ENCODE peak calls at places on chromosomes 13 and 19, in five cellular contexts. One of them, this sample, is unnamed.

GRCh38 chr13:103312467-103312866 is 246.2 kb upstream of the SLC10A2 start:
- ATAC-seq in K562: no peak
- ATAC-seq in naive thymus-derived CD8-positive, alpha-beta T cell: no peak
- ATAC-seq in sciatic nerve: no peak
- ATAC-seq in right cardiac atrium: no peak
- ATAC-seq in this sample: no peak

GRCh38 chr19:28508666-28509065 is 704.3 kb downstream of the UQCRFS1 start:
- ATAC-seq in naive thymus-derived CD8-positive, alpha-beta T cell: no peak
- ATAC-seq in sciatic nerve: no peak
- ATAC-seq in K562: no peak
- ATAC-seq in right cardiac atrium: no peak
- ATAC-seq in this sample: no peak

GRCh38 chr19:34260771-34261173 is 6.4 kb downstream of the GARRE1 start:
- ATAC-seq in K562: peak; percentile 70
- ATAC-seq in naive thymus-derived CD8-positive, alpha-beta T cell: no peak
- ATAC-seq in right cardiac atrium: peak; percentile 33
- ATAC-seq in sciatic nerve: peak; percentile 40
- ATAC-seq in this sample: no peak

GRCh38 chr13:25857830-25858229 is 194.0 kb downstream of the SHISA2 start:
- ATAC-seq in right cardiac atrium: no peak
- ATAC-seq in sciatic nerve: no peak
- ATAC-seq in naive thymus-derived CD8-positive, alpha-beta T cell: no peak
- ATAC-seq in K562: no peak
- ATAC-seq in this sample: no peak

GRCh38 chr13:46571189-46571901 is 18.4 kb downstream of the LRCH1 start:
- ATAC-seq in naive thymus-derived CD8-positive, alpha-beta T cell: no peak
- ATAC-seq in sciatic nerve: no peak
- ATAC-seq in K562: no peak
- ATAC-seq in right cardiac atrium: peak; percentile 71
- ATAC-seq in this sample: peak; percentile 38

GRCh38 chr13:113393572-113394503 is 29.9 kb upstream of the GRTP1 start:
- ATAC-seq in K562: peak; percentile 97
- ATAC-seq in sciatic nerve: peak; percentile 88
- ATAC-seq in right cardiac atrium: peak; percentile 92
- ATAC-seq in naive thymus-derived CD8-positive, alpha-beta T cell: peak; percentile 95
- ATAC-seq in this sample: peak; percentile 94

GRCh38 chr19:33298146-33298911 is 4.0 kb downstream of the CEBPA start:
- ATAC-seq in right cardiac atrium: no peak
- ATAC-seq in sciatic nerve: no peak
- ATAC-seq in K562: no peak
- ATAC-seq in naive thymus-derived CD8-positive, alpha-beta T cell: no peak
- ATAC-seq in this sample: no peak

GRCh38 chr13:101291647-101292515 is 124.4 kb downstream of the NALCN start:
- ATAC-seq in right cardiac atrium: no peak
- ATAC-seq in K562: no peak
- ATAC-seq in sciatic nerve: no peak
- ATAC-seq in naive thymus-derived CD8-positive, alpha-beta T cell: no peak
- ATAC-seq in this sample: no peak

GRCh38 chr13:97274782-97275252 is 52.7 kb downstream of the MBNL2 start:
- ATAC-seq in right cardiac atrium: no peak
- ATAC-seq in K562: no peak
- ATAC-seq in sciatic nerve: no peak
- ATAC-seq in naive thymus-derived CD8-positive, alpha-beta T cell: no peak
- ATAC-seq in this sample: peak; percentile 14

GRCh38 chr13:22143671-22144070 is 472.8 kb downstream of the FGF9 start:
- ATAC-seq in K562: no peak
- ATAC-seq in naive thymus-derived CD8-positive, alpha-beta T cell: no peak
- ATAC-seq in right cardiac atrium: no peak
- ATAC-seq in sciatic nerve: no peak
- ATAC-seq in this sample: no peak

GRCh38 chr13:76672422-76672821 is 213.8 kb downstream of the KCTD12 start:
- ATAC-seq in sciatic nerve: no peak
- ATAC-seq in right cardiac atrium: peak; percentile 35
- ATAC-seq in K562: no peak
- ATAC-seq in naive thymus-derived CD8-positive, alpha-beta T cell: no peak
- ATAC-seq in this sample: no peak

GRCh38 chr13:111505175-111505777 is 184.8 kb downstream of the TEX29 start:
- ATAC-seq in naive thymus-derived CD8-positive, alpha-beta T cell: no peak
- ATAC-seq in sciatic nerve: no peak
- ATAC-seq in K562: peak; percentile 93
- ATAC-seq in right cardiac atrium: no peak
- ATAC-seq in this sample: no peak

GRCh38 chr19:35360880-35361420 is 2.7 kb downstream of the FFAR3 start:
- ATAC-seq in K562: no peak
- ATAC-seq in naive thymus-derived CD8-positive, alpha-beta T cell: no peak
- ATAC-seq in right cardiac atrium: no peak
- ATAC-seq in sciatic nerve: no peak
- ATAC-seq in this sample: no peak

GRCh38 chr19:46736544-46737274 is 9.1 kb upstream of the FKRP start:
- ATAC-seq in K562: peak; percentile 85
- ATAC-seq in naive thymus-derived CD8-positive, alpha-beta T cell: no peak
- ATAC-seq in right cardiac atrium: peak; percentile 54
- ATAC-seq in sciatic nerve: peak; percentile 54
- ATAC-seq in this sample: no peak

GRCh38 chr19:5143471-5144411 is 174.8 kb downstream of the KDM4B start:
- ATAC-seq in naive thymus-derived CD8-positive, alpha-beta T cell: peak; percentile 39
- ATAC-seq in right cardiac atrium: peak; percentile 10
- ATAC-seq in sciatic nerve: no peak
- ATAC-seq in K562: no peak
- ATAC-seq in this sample: no peak

GRCh38 chr13:26978081-26978860 is 193.3 kb downstream of the USP12 start:
- ATAC-seq in sciatic nerve: no peak
- ATAC-seq in K562: no peak
- ATAC-seq in naive thymus-derived CD8-positive, alpha-beta T cell: no peak
- ATAC-seq in right cardiac atrium: peak; percentile 43
- ATAC-seq in this sample: no peak

GRCh38 chr19:16170134-16170533 is 3.2 kb downstream of the CIB3 start:
- ATAC-seq in K562: no peak
- ATAC-seq in naive thymus-derived CD8-positive, alpha-beta T cell: no peak
- ATAC-seq in right cardiac atrium: no peak
- ATAC-seq in sciatic nerve: no peak
- ATAC-seq in this sample: no peak

GRCh38 chr19:42175952-42176648 is 41.4 kb downstream of the DEDD2 start:
- ATAC-seq in sciatic nerve: peak; percentile 68
- ATAC-seq in K562: no peak
- ATAC-seq in right cardiac atrium: no peak
- ATAC-seq in naive thymus-derived CD8-positive, alpha-beta T cell: peak; percentile 43
- ATAC-seq in this sample: peak; percentile 37

GRCh38 chr13:32495429-32495828 is 43.2 kb downstream of the N4BP2L2 start:
- ATAC-seq in K562: no peak
- ATAC-seq in naive thymus-derived CD8-positive, alpha-beta T cell: no peak
- ATAC-seq in sciatic nerve: peak; percentile 26
- ATAC-seq in right cardiac atrium: no peak
- ATAC-seq in this sample: no peak

GRCh38 chr19:48292798-48293197 is 22.9 kb downstream of the ZNF114 start:
- ATAC-seq in naive thymus-derived CD8-positive, alpha-beta T cell: no peak
- ATAC-seq in sciatic nerve: no peak
- ATAC-seq in K562: no peak
- ATAC-seq in right cardiac atrium: no peak
- ATAC-seq in this sample: no peak

GRCh38 chr13:89267734-89268133 is 1596.6 kb downstream of the SLITRK5 start:
- ATAC-seq in right cardiac atrium: no peak
- ATAC-seq in naive thymus-derived CD8-positive, alpha-beta T cell: no peak
- ATAC-seq in sciatic nerve: no peak
- ATAC-seq in K562: no peak
- ATAC-seq in this sample: no peak

GRCh38 chr13:64347662-64348061 is 2882.5 kb downstream of the PCDH9 start:
- ATAC-seq in K562: no peak
- ATAC-seq in naive thymus-derived CD8-positive, alpha-beta T cell: no peak
- ATAC-seq in right cardiac atrium: no peak
- ATAC-seq in sciatic nerve: no peak
- ATAC-seq in this sample: no peak

GRCh38 chr19:50204811-50205675 is 1.6 kb downstream of the MYH14 start:
- ATAC-seq in naive thymus-derived CD8-positive, alpha-beta T cell: no peak
- ATAC-seq in K562: peak; percentile 73
- ATAC-seq in sciatic nerve: peak; percentile 25
- ATAC-seq in right cardiac atrium: peak; percentile 52
- ATAC-seq in this sample: no peak

GRCh38 chr13:40562975-40563349 is 103.5 kb downstream of the FOXO1 start:
- ATAC-seq in K562: no peak
- ATAC-seq in naive thymus-derived CD8-positive, alpha-beta T cell: peak; percentile 24
- ATAC-seq in sciatic nerve: peak; percentile 8
- ATAC-seq in right cardiac atrium: peak; percentile 11
- ATAC-seq in this sample: no peak

GRCh38 chr13:106533101-106533939 is 2.1 kb downstream of the EFNB2 start:
- ATAC-seq in sciatic nerve: peak; percentile 83
- ATAC-seq in K562: no peak
- ATAC-seq in naive thymus-derived CD8-positive, alpha-beta T cell: no peak
- ATAC-seq in right cardiac atrium: peak; percentile 69
- ATAC-seq in this sample: peak; percentile 66

GRCh38 chr13:35957174-35957867 is 173.9 kb downstream of the DCLK1 start:
- ATAC-seq in right cardiac atrium: peak; percentile 51
- ATAC-seq in K562: no peak
- ATAC-seq in naive thymus-derived CD8-positive, alpha-beta T cell: no peak
- ATAC-seq in sciatic nerve: peak; percentile 56
- ATAC-seq in this sample: peak; percentile 67

GRCh38 chr19:9860407-9860806 is 25.3 kb downstream of the PIN1 start:
- ATAC-seq in right cardiac atrium: no peak
- ATAC-seq in naive thymus-derived CD8-positive, alpha-beta T cell: no peak
- ATAC-seq in sciatic nerve: no peak
- ATAC-seq in K562: no peak
- ATAC-seq in this sample: no peak

GRCh38 chr13:50355797-50356196 is 340.6 kb downstream of the KCNRG start:
- ATAC-seq in sciatic nerve: no peak
- ATAC-seq in naive thymus-derived CD8-positive, alpha-beta T cell: no peak
- ATAC-seq in right cardiac atrium: no peak
- ATAC-seq in K562: no peak
- ATAC-seq in this sample: no peak

GRCh38 chr13:77310579-77311279 is 16.2 kb downstream of the MYCBP2 start:
- ATAC-seq in naive thymus-derived CD8-positive, alpha-beta T cell: no peak
- ATAC-seq in K562: no peak
- ATAC-seq in right cardiac atrium: peak; percentile 52
- ATAC-seq in sciatic nerve: peak; percentile 68
- ATAC-seq in this sample: no peak

GRCh38 chr19:31253816-31254551 is 95.3 kb downstream of the TSHZ3 start:
- ATAC-seq in right cardiac atrium: no peak
- ATAC-seq in naive thymus-derived CD8-positive, alpha-beta T cell: no peak
- ATAC-seq in sciatic nerve: peak; percentile 59
- ATAC-seq in K562: no peak
- ATAC-seq in this sample: peak; percentile 20

GRCh38 chr13:81738364-81738763 is 1397.4 kb upstream of the SPRY2 start:
- ATAC-seq in K562: no peak
- ATAC-seq in right cardiac atrium: no peak
- ATAC-seq in sciatic nerve: no peak
- ATAC-seq in naive thymus-derived CD8-positive, alpha-beta T cell: no peak
- ATAC-seq in this sample: no peak

GRCh38 chr13:35393886-35394285 is 82.6 kb downstream of the MAB21L1 start:
- ATAC-seq in K562: no peak
- ATAC-seq in naive thymus-derived CD8-positive, alpha-beta T cell: no peak
- ATAC-seq in sciatic nerve: no peak
- ATAC-seq in right cardiac atrium: no peak
- ATAC-seq in this sample: no peak